ENCODE peak calls at places on chromosomes 1 and 21, in four cellular contexts. J is suprapubic skin, X is T follicular helper cell, D is left colon. A is an unnamed sample.

GRCh38 chr1:27557596-27558340 is 46.2 kb downstream of the AHDC1 start:
- DNase-seq in X (no peak), D (peak; percentile 93), J (no peak), A (no peak)

GRCh38 chr1:11731719-11732283 is 4.1 kb upstream of the AGTRAP start:
- DNase-seq in J (peak; percentile 89), X (no peak), D (peak; percentile 70), A (no peak)

GRCh38 chr21:39523930-39524329 is 72.2 kb downstream of the SH3BGR start:
- DNase-seq in J (no peak), X (no peak), D (no peak), A (no peak)

GRCh38 chr1:153459655-153460054 is 796 bp downstream of the S100A7 start:
- DNase-seq in J (no peak), X (no peak), D (no peak), A (no peak)

GRCh38 chr1:1006305-1007159 is 6.6 kb upstream of the HES4 start:
- DNase-seq in J (no peak), X (no peak), D (peak; percentile 87), A (no peak)

GRCh38 chr1:151705739-151706463 is 10.7 kb downstream of the CELF3 start:
- DNase-seq in J (no peak), X (no peak), D (peak; percentile 62), A (no peak)

GRCh38 chr1:156586892-156587477 is 4.6 kb upstream of the NAXE start:
- DNase-seq in J (no peak), X (no peak), D (no peak), A (no peak)

GRCh38 chr1:51331206-51332100 is 1.1 kb upstream of the TTC39A start:
- DNase-seq in J (peak; percentile 70), X (no peak), D (peak; percentile 75), A (no peak)

GRCh38 chr1:94095744-94096469 is 25.0 kb downstream of the ABCA4 start:
- DNase-seq in J (no peak), D (no peak), X (no peak), A (no peak)